ENCODE peak calls at places on chromosomes 6 and 20, in eight cellular contexts. One of them, this sample, is unnamed.
A peak's percentile ranks its signal among the peaks of the same experiment; 100 is the strongest.

GRCh38 chr6:15779726-15780125 is 116.9 kb upstream of the DTNBP1 start:
- DNase-seq in T-helper 1 cell: no peak
- DNase-seq in GM20000: no peak
- DNase-seq in stimulated activated CD8-positive, alpha-beta memory T cell treated with anti-CD3 and anti-CD28 coated beads, Interleukin-4, amount 100 ng/mL, for 24 hours: no peak
- DNase-seq in activated CD8-positive, alpha-beta T cell treated with anti-CD3 and anti-CD28 coated beads for 36 hours: no peak
- DNase-seq in ascending aorta: no peak
- DNase-seq in A172: no peak
- DNase-seq in activated CD4-positive, CD25-positive, alpha-beta regulatory T cell: no peak
- DNase-seq in this sample: no peak

GRCh38 chr6:170243386-170243785 is 47.5 kb downstream of the DLL1 start:
- DNase-seq in T-helper 1 cell: no peak
- DNase-seq in GM20000: no peak
- DNase-seq in stimulated activated CD8-positive, alpha-beta memory T cell treated with anti-CD3 and anti-CD28 coated beads, Interleukin-4, amount 100 ng/mL, for 24 hours: no peak
- DNase-seq in activated CD8-positive, alpha-beta T cell treated with anti-CD3 and anti-CD28 coated beads for 36 hours: no peak
- DNase-seq in ascending aorta: no peak
- DNase-seq in A172: no peak
- DNase-seq in activated CD4-positive, CD25-positive, alpha-beta regulatory T cell: no peak
- DNase-seq in this sample: no peak

GRCh38 chr6:166996406-166996805 is 2.8 kb upstream of the CEP43 start:
- DNase-seq in T-helper 1 cell: no peak
- DNase-seq in GM20000: no peak
- DNase-seq in stimulated activated CD8-positive, alpha-beta memory T cell treated with anti-CD3 and anti-CD28 coated beads, Interleukin-4, amount 100 ng/mL, for 24 hours: no peak
- DNase-seq in activated CD8-positive, alpha-beta T cell treated with anti-CD3 and anti-CD28 coated beads for 36 hours: no peak
- DNase-seq in ascending aorta: no peak
- DNase-seq in A172: no peak
- DNase-seq in activated CD4-positive, CD25-positive, alpha-beta regulatory T cell: no peak
- DNase-seq in this sample: no peak

GRCh38 chr20:44609006-44609510 is 26.7 kb downstream of the PKIG start:
- DNase-seq in T-helper 1 cell: no peak
- DNase-seq in GM20000: no peak
- DNase-seq in stimulated activated CD8-positive, alpha-beta memory T cell treated with anti-CD3 and anti-CD28 coated beads, Interleukin-4, amount 100 ng/mL, for 24 hours: no peak
- DNase-seq in activated CD8-positive, alpha-beta T cell treated with anti-CD3 and anti-CD28 coated beads for 36 hours: no peak
- DNase-seq in ascending aorta: no peak
- DNase-seq in A172: no peak
- DNase-seq in activated CD4-positive, CD25-positive, alpha-beta regulatory T cell: no peak
- DNase-seq in this sample: no peak

GRCh38 chr6:54988576-54988975 is 142.0 kb downstream of the FAM83B start:
- DNase-seq in T-helper 1 cell: no peak
- DNase-seq in GM20000: no peak
- DNase-seq in stimulated activated CD8-positive, alpha-beta memory T cell treated with anti-CD3 and anti-CD28 coated beads, Interleukin-4, amount 100 ng/mL, for 24 hours: no peak
- DNase-seq in activated CD8-positive, alpha-beta T cell treated with anti-CD3 and anti-CD28 coated beads for 36 hours: no peak
- DNase-seq in ascending aorta: no peak
- DNase-seq in A172: peak; percentile 2
- DNase-seq in activated CD4-positive, CD25-positive, alpha-beta regulatory T cell: no peak
- DNase-seq in this sample: no peak

GRCh38 chr6:43481591-43482242 is 4.3 kb downstream of the TJAP1 start:
- DNase-seq in T-helper 1 cell: no peak
- DNase-seq in GM20000: no peak
- DNase-seq in stimulated activated CD8-positive, alpha-beta memory T cell treated with anti-CD3 and anti-CD28 coated beads, Interleukin-4, amount 100 ng/mL, for 24 hours: no peak
- DNase-seq in activated CD8-positive, alpha-beta T cell treated with anti-CD3 and anti-CD28 coated beads for 36 hours: no peak
- DNase-seq in ascending aorta: no peak
- DNase-seq in A172: no peak
- DNase-seq in activated CD4-positive, CD25-positive, alpha-beta regulatory T cell: no peak
- DNase-seq in this sample: peak; percentile 30

GRCh38 chr6:135493218-135493961 is 4.2 kb downstream of the AHI1 start:
- DNase-seq in T-helper 1 cell: no peak
- DNase-seq in GM20000: no peak
- DNase-seq in stimulated activated CD8-positive, alpha-beta memory T cell treated with anti-CD3 and anti-CD28 coated beads, Interleukin-4, amount 100 ng/mL, for 24 hours: no peak
- DNase-seq in activated CD8-positive, alpha-beta T cell treated with anti-CD3 and anti-CD28 coated beads for 36 hours: no peak
- DNase-seq in ascending aorta: no peak
- DNase-seq in A172: no peak
- DNase-seq in activated CD4-positive, CD25-positive, alpha-beta regulatory T cell: no peak
- DNase-seq in this sample: no peak

GRCh38 chr6:170034294-170034693 is 256.6 kb downstream of the DLL1 start:
- DNase-seq in T-helper 1 cell: no peak
- DNase-seq in GM20000: no peak
- DNase-seq in stimulated activated CD8-positive, alpha-beta memory T cell treated with anti-CD3 and anti-CD28 coated beads, Interleukin-4, amount 100 ng/mL, for 24 hours: no peak
- DNase-seq in activated CD8-positive, alpha-beta T cell treated with anti-CD3 and anti-CD28 coated beads for 36 hours: no peak
- DNase-seq in ascending aorta: no peak
- DNase-seq in A172: no peak
- DNase-seq in activated CD4-positive, CD25-positive, alpha-beta regulatory T cell: no peak
- DNase-seq in this sample: no peak

GRCh38 chr20:49510562-49511117 is 28.2 kb upstream of the KCNB1 start:
- DNase-seq in T-helper 1 cell: no peak
- DNase-seq in GM20000: no peak
- DNase-seq in stimulated activated CD8-positive, alpha-beta memory T cell treated with anti-CD3 and anti-CD28 coated beads, Interleukin-4, amount 100 ng/mL, for 24 hours: no peak
- DNase-seq in activated CD8-positive, alpha-beta T cell treated with anti-CD3 and anti-CD28 coated beads for 36 hours: no peak
- DNase-seq in ascending aorta: no peak
- DNase-seq in A172: peak; percentile 89
- DNase-seq in activated CD4-positive, CD25-positive, alpha-beta regulatory T cell: no peak
- DNase-seq in this sample: no peak

GRCh38 chr6:137165375-137166246 is 7.8 kb downstream of the IL22RA2 start:
- DNase-seq in T-helper 1 cell: peak; percentile 6
- DNase-seq in GM20000: peak; percentile 32
- DNase-seq in stimulated activated CD8-positive, alpha-beta memory T cell treated with anti-CD3 and anti-CD28 coated beads, Interleukin-4, amount 100 ng/mL, for 24 hours: no peak
- DNase-seq in activated CD8-positive, alpha-beta T cell treated with anti-CD3 and anti-CD28 coated beads for 36 hours: peak; percentile 67
- DNase-seq in ascending aorta: no peak
- DNase-seq in A172: peak; percentile 14
- DNase-seq in activated CD4-positive, CD25-positive, alpha-beta regulatory T cell: no peak
- DNase-seq in this sample: peak; percentile 39

GRCh38 chr20:21096321-21097043 is 9.7 kb downstream of the LINC00237 start:
- DNase-seq in T-helper 1 cell: no peak
- DNase-seq in GM20000: peak; percentile 18
- DNase-seq in stimulated activated CD8-positive, alpha-beta memory T cell treated with anti-CD3 and anti-CD28 coated beads, Interleukin-4, amount 100 ng/mL, for 24 hours: no peak
- DNase-seq in activated CD8-positive, alpha-beta T cell treated with anti-CD3 and anti-CD28 coated beads for 36 hours: peak; percentile 16
- DNase-seq in ascending aorta: no peak
- DNase-seq in A172: peak; percentile 34
- DNase-seq in activated CD4-positive, CD25-positive, alpha-beta regulatory T cell: no peak
- DNase-seq in this sample: peak; percentile 77

GRCh38 chr6:164749126-164749758 is 560.2 kb downstream of the C6orf118 start:
- DNase-seq in T-helper 1 cell: no peak
- DNase-seq in GM20000: no peak
- DNase-seq in stimulated activated CD8-positive, alpha-beta memory T cell treated with anti-CD3 and anti-CD28 coated beads, Interleukin-4, amount 100 ng/mL, for 24 hours: no peak
- DNase-seq in activated CD8-positive, alpha-beta T cell treated with anti-CD3 and anti-CD28 coated beads for 36 hours: no peak
- DNase-seq in ascending aorta: no peak
- DNase-seq in A172: peak; percentile 30
- DNase-seq in activated CD4-positive, CD25-positive, alpha-beta regulatory T cell: no peak
- DNase-seq in this sample: peak; percentile 81

GRCh38 chr6:93523365-93523764 is 104.0 kb upstream of the EPHA7 start:
- DNase-seq in T-helper 1 cell: no peak
- DNase-seq in GM20000: no peak
- DNase-seq in stimulated activated CD8-positive, alpha-beta memory T cell treated with anti-CD3 and anti-CD28 coated beads, Interleukin-4, amount 100 ng/mL, for 24 hours: no peak
- DNase-seq in activated CD8-positive, alpha-beta T cell treated with anti-CD3 and anti-CD28 coated beads for 36 hours: no peak
- DNase-seq in ascending aorta: no peak
- DNase-seq in A172: no peak
- DNase-seq in activated CD4-positive, CD25-positive, alpha-beta regulatory T cell: no peak
- DNase-seq in this sample: no peak

This sample was measured in HT1080.